ENCODE peak calls at places on chromosomes 6 and 20, in nine cellular contexts. D is upper lobe of right lung, Y is IMR-90, Z is A673, I is uterus, X is heart left ventricle, A is fibroblast of lung, U is GM23248, G is stomach. P is an unnamed sample. For H3K4me1, the result is how much of the 10 kb centered on the place peaks cover.

GRCh38 chr6:111076024-111076680 is 11.2 kb upstream of the SLC16A10 start:
- DNase-seq in D (no peak), Y (no peak), Z (no peak), I (no peak), X (no peak), A (peak), U (peak), G (no peak), P (no peak)

GRCh38 chr6:74939309-74939708 is 266.5 kb downstream of the COL12A1 start:
- DNase-seq in D (no peak), Y (no peak), Z (peak), I (no peak), X (no peak), A (no peak), U (no peak), G (no peak), P (no peak)

GRCh38 chr6:169266746-169267629 is 13.3 kb upstream of the THBS2 start:
- DNase-seq in D (no peak), Y (peak), Z (peak), I (no peak), X (no peak), A (no peak), U (peak), G (no peak), P (no peak)

GRCh38 chr20:57412347-57413029 is 21.3 kb downstream of the RBM38 start:
- DNase-seq in D (no peak), Y (no peak), Z (no peak), I (no peak), X (no peak), A (no peak), U (no peak), G (no peak), P (no peak)

GRCh38 chr6:168968228-168968627 is 285.4 kb downstream of the THBS2 start:
- DNase-seq in D (no peak), Y (peak), Z (peak), I (peak), X (peak), A (peak), U (peak), G (no peak), P (no peak)

GRCh38 chr6:30219244-30219643 is 6.0 kb upstream of the TRIM26 start:
- DNase-seq in D (no peak), Y (peak), Z (peak), I (no peak), X (no peak), A (peak), U (peak), G (peak), P (no peak)

GRCh38 chr20:4820833-4821518 is 99.3 kb downstream of the PRND start:
- DNase-seq in D (no peak), Y (peak), Z (no peak), I (peak), X (peak), A (peak), U (peak), G (no peak), P (no peak)

GRCh38 chr6:11277275-11278206 is 45.1 kb upstream of the NEDD9 start:
- DNase-seq in D (no peak), Y (peak), Z (peak), I (no peak), X (no peak), A (peak), U (peak), G (no peak), P (peak)

GRCh38 chr6:332671-333070 is 40.4 kb downstream of the DUSP22 start:
- DNase-seq in D (peak), Y (peak), Z (peak), I (peak), X (no peak), A (peak), U (peak), G (no peak), P (no peak)

GRCh38 chr6:47455533-47456209 is 21.9 kb upstream of the CD2AP start:
- DNase-seq in D (no peak), Y (no peak), Z (no peak), I (no peak), X (no peak), A (peak), U (no peak), G (peak), P (no peak)

GRCh38 chr6:131998255-131998982 is 47.2 kb upstream of the CCN2 start:
- DNase-seq in D (no peak), Y (peak), Z (peak), I (peak), X (peak), A (peak), U (no peak), G (no peak), P (peak)

GRCh38 chr6:28224131-28225055 is 682 bp upstream of the ZSCAN9 start:
- DNase-seq in D (no peak), Y (no peak), Z (no peak), I (no peak), X (no peak), A (no peak), U (no peak), G (no peak), P (no peak)

GRCh38 chr6:151847064-151847463 is 39.6 kb downstream of the ESR1 start:
- DNase-seq in D (no peak), Y (peak), Z (peak), I (no peak), X (no peak), A (peak), U (peak), G (no peak), P (no peak)

GRCh38 chr6:119791746-119792145 is 442.2 kb upstream of the MAN1A1 start:
- DNase-seq in D (no peak), Y (no peak), Z (no peak), I (no peak), X (no peak), A (no peak), U (no peak), G (no peak), P (no peak)

GRCh38 chr20:46057856-46058655 is 29.0 kb downstream of the SLC12A5 start:
- DNase-seq in D (peak), Y (peak), Z (peak), I (peak), X (peak), A (peak), U (peak), G (peak), P (peak)

GRCh38 chr6:15073344-15073789 is 172.5 kb upstream of the JARID2 start:
- DNase-seq in D (no peak), Y (peak), Z (no peak), I (no peak), X (no peak), A (peak), U (peak), G (no peak), P (no peak)

GRCh38 chr20:60057866-60058807 is 99.9 kb downstream of the CDH26 start:
- DNase-seq in D (peak), Y (peak), Z (peak), I (no peak), X (peak), A (peak), U (no peak), G (no peak), P (no peak)

GRCh38 chr6:1770435-1770843 is 160.7 kb downstream of the FOXC1 start:
- DNase-seq in D (no peak), Y (peak), Z (no peak), I (no peak), X (no peak), A (peak), U (peak), G (no peak), P (peak)

DNA sequence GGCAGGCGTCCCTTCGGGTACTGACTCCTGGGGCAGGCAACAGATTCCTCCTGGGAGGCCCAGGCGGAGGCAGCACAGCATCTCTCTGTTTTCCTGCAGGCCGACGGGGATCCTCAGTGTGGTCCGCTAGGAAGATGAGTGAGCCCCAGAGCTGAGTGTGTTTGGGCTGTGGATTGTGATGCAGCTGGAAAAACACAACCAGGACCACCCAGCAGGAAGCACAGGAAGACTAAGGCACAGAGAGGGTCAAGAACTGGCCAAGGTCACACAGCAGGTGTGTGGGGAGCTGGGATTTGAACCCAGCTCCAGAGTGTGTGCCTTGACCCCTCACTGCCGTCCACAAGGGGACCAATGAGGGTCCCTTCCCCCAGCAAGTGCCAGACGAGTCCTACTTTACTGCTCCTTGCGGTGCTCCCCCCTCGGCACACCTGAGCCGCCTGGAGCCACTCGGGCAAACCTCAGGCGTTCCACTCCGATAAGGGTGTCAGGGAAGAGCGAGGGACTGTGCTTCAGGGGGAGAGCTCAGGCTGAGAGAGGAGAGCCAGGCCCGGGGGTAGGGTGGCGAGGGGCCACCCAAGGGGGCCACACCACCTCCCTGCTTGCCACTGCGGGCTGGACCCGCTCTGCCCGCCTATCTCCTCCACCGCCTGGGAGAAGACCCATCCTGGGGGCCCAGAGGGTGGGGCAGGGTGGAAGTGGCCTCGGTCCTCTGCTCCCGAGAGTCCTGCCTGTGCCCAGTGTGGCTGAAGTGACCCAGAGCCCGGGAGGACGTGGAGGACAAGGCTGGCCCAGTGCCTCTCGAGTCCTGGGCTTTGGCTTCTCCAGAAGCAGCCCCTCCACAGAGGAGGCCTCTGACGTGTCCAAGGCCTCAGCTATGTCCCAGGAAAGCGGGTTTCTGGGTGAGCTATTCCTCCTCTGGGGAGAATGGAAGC is 63.3 kb downstream of the YTHDF1 start:
- DNase-seq in D (no peak), Y (no peak), Z (no peak), I (no peak), X (no peak), A (no peak), U (no peak), G (no peak), P (no peak)
- H3K27ac ChIP-seq in D (no peak), Y (no peak), Z (no peak), I (no peak), X (no peak), A (no peak), U (no peak), G (no peak), P (no peak)

GRCh38 chr6:134516582-134516981 is 198.7 kb upstream of the SGK1 start:
- DNase-seq in D (no peak), Y (no peak), Z (peak), I (no peak), X (no peak), A (no peak), U (no peak), G (no peak), P (no peak)
- H3K4me1 ChIP-seq in D (under half), Y (under half), Z (half or more), I (under half), X (under half), A (under half), U (under half), G (under half), P (under half)

GRCh38 chr6:136466789-136467585 is 83.2 kb downstream of the MAP7 start:
- DNase-seq in D (no peak), Y (no peak), Z (no peak), I (no peak), X (no peak), A (no peak), U (no peak), G (no peak), P (no peak)
- H3K4me3 ChIP-seq in D (no peak), Y (no peak), Z (no peak), I (no peak), X (no peak), A (no peak), U (no peak), G (no peak), P (no peak)

GRCh38 chr20:47790032-47790965 is 5.0 kb upstream of the SULF2 start:
- DNase-seq in D (no peak), Y (peak), Z (no peak), I (peak), X (no peak), A (peak), U (peak), G (no peak), P (no peak)
- H3K27ac ChIP-seq in D (no peak), Y (no peak), Z (no peak), I (peak), X (no peak), A (no peak), U (no peak), G (peak), P (no peak)

GRCh38 chr20:32539063-32539816 is 45.9 kb downstream of the NOL4L start:
- DNase-seq in D (no peak), Y (no peak), Z (no peak), I (no peak), X (no peak), A (no peak), U (peak), G (no peak), P (no peak)

GRCh38 chr20:32539817-32540675 is 45.1 kb downstream of the NOL4L start:
- DNase-seq in D (no peak), Y (no peak), Z (no peak), I (no peak), X (no peak), A (no peak), U (no peak), G (peak), P (no peak)

GRCh38 chr20:32537657-32538525 is 47.2 kb downstream of the NOL4L start:
- DNase-seq in D (no peak), Y (no peak), Z (no peak), I (no peak), X (no peak), A (no peak), U (no peak), G (no peak), P (no peak)

GRCh38 chr20:32536861-32537656 is 48.1 kb downstream of the NOL4L start:
- DNase-seq in D (peak), Y (no peak), Z (no peak), I (no peak), X (no peak), A (no peak), U (no peak), G (peak), P (no peak)

DNA sequence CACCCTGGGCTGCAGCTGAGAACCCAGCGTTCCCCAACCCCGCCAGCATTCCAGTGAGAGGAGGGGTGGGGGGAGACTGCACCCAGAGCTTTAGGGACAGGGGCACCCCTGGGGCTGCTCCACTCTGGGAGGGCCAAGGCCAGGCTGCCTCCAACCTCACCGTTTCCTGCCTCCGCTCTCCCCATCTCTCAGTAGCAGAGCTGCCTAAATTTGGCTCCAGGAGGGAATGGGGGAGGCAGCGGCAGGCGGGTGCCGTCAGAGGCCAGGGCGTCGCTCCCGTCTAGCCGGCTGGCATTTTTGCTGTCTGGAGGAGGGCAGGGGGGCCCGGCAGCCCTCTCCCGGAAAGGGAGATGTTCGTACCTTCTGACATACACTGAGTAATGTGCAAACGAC is 46.6 kb downstream of the NOL4L start:
- DNase-seq in D (no peak), Y (no peak), Z (no peak), I (no peak), X (no peak), A (no peak), U (peak), G (no peak), P (no peak)
- H3K4me1 ChIP-seq in D (under half), Y (under half), Z (under half), I (under half), X (under half), A (under half), U (under half), G (half or more), P (under half)

GRCh38 chr20:47500554-47500953 is 1.1 kb upstream of the NCOA3 start:
- DNase-seq in D (no peak), Y (no peak), Z (no peak), I (no peak), X (no peak), A (no peak), U (peak), G (no peak), P (no peak)
- H3K4me3 ChIP-seq in D (no peak), Y (no peak), Z (peak), I (no peak), X (no peak), A (no peak), U (no peak), G (no peak), P (no peak)

GRCh38 chr6:18352001-18352400 is 35.1 kb upstream of the RNF144B start:
- DNase-seq in D (no peak), Y (peak), Z (no peak), I (no peak), X (no peak), A (no peak), U (no peak), G (no peak), P (no peak)
- H3K27ac ChIP-seq in D (no peak), Y (no peak), Z (no peak), I (no peak), X (no peak), A (no peak), U (no peak), G (no peak), P (no peak)